ENCODE peak calls at places on chromosomes 11 and 22, in five cellular contexts. R is nucleus accumbens; M is HT-29; E is mucosa of descending colon; O is stimulated activated CD4-positive, alpha-beta T cell treated with anti-CD3 and anti-CD28 coated beads, Interleukin-1b, Interleukin-23, amount 100 ng/mL, for 24 hours. C is an unnamed sample.

GRCh38 chr22:22712666-22713365 is 68.4 kb downstream of the GGTLC2 start:
- DNase-seq in O (no peak), M (no peak), R (no peak), E (no peak), C (peak)

GRCh38 chr11:97938789-97939188 is 1082.0 kb upstream of the CNTN5 start:
- DNase-seq in O (no peak), M (no peak), E (no peak), R (no peak), C (no peak)

GRCh38 chr11:46446343-46446751 is 54.8 kb upstream of the CHRM4 start:
- DNase-seq in O (no peak), E (peak), R (no peak), M (no peak), C (no peak)

GRCh38 chr11:2553886-2554285 is 109.1 kb downstream of the KCNQ1 start:
- DNase-seq in M (peak), O (no peak), R (no peak), E (no peak), C (no peak)

GRCh38 chr11:95877288-95877687 is 46.6 kb downstream of the MTMR2 start:
- DNase-seq in R (no peak), M (no peak), O (no peak), E (no peak), C (no peak)

GRCh38 chr22:31442768-31443489 is 43.5 kb downstream of the DRG1 start:
- DNase-seq in E (no peak), R (no peak), O (no peak), M (no peak), C (no peak)

GRCh38 chr22:45969414-45969799 is 7.6 kb downstream of the WNT7B start:
- DNase-seq in M (no peak), E (no peak), R (no peak), O (no peak), C (no peak)

GRCh38 chr11:71504526-71504925 is 22.5 kb upstream of the KRTAP5-7 start:
- DNase-seq in M (peak), O (no peak), R (no peak), E (no peak), C (no peak)

GRCh38 chr11:4194889-4195288 is 100.3 kb downstream of the RRM1 start:
- DNase-seq in M (no peak), O (no peak), E (no peak), R (no peak), C (no peak)

GRCh38 chr11:130174642-130175041 is 15.1 kb downstream of the ST14 start:
- DNase-seq in R (no peak), E (no peak), O (no peak), M (no peak), C (no peak)

GRCh38 chr11:2903672-2904011 is 18.1 kb upstream of the CDKN1C start:
- DNase-seq in O (no peak), E (peak), M (peak), R (no peak), C (no peak)

GRCh38 chr11:74636633-74637184 is 44.3 kb downstream of the POLD3 start:
- DNase-seq in O (no peak), E (no peak), R (no peak), M (peak), C (no peak)

GRCh38 chr22:36149464-36149863 is 11.1 kb downstream of the APOL3 start:
- DNase-seq in O (no peak), M (no peak), R (no peak), E (no peak), C (no peak)

GRCh38 chr22:26923498-26923897 is 266.1 kb downstream of the MIAT start:
- DNase-seq in E (no peak), R (no peak), O (no peak), M (no peak), C (no peak)

GRCh38 chr11:102730036-102730815 is 5.5 kb upstream of the MMP8 start:
- DNase-seq in O (no peak), R (no peak), M (no peak), E (no peak), C (no peak)

GRCh38 chr11:83127309-83127636 is 29.7 kb upstream of the PCF11 start:
- DNase-seq in O (no peak), M (no peak), E (no peak), R (no peak), C (no peak)

GRCh38 chr11:101436511-101437142 is 147.2 kb downstream of the TRPC6 start:
- DNase-seq in E (peak), R (no peak), O (no peak), M (peak), C (peak)

GRCh38 chr22:41442240-41442792 is 4.3 kb downstream of the TOB2 start:
- DNase-seq in M (no peak), E (no peak), O (no peak), R (no peak), C (no peak)

GRCh38 chr22:36056980-36057379 is 28.4 kb upstream of the RBFOX2 start:
- DNase-seq in E (no peak), M (no peak), O (no peak), R (no peak), C (no peak)

GRCh38 chr22:42868751-42869251 is 11.7 kb upstream of the ARFGAP3 start:
- DNase-seq in M (no peak), O (no peak), E (no peak), R (no peak), C (no peak)

GRCh38 chr11:107496011-107496410 is 38.4 kb upstream of the CWF19L2 start:
- DNase-seq in M (no peak), O (no peak), E (no peak), R (no peak), C (no peak)

GRCh38 chr22:49641770-49642313 is 185.8 kb downstream of the BRD1 start:
- DNase-seq in R (no peak), M (no peak), E (no peak), O (no peak), C (no peak)